ENCODE peak calls at places on chromosomes 5 and 9, in seven cellular contexts. L is naive thymus-derived CD4-positive, alpha-beta T cell; J is left lung; V is mammary epithelial cell; E is stomach; W is Karpas-422; H is left ventricle myocardium inferior. R is an unnamed sample. For H3K27me3 and H3K9me3, the result is how much of the 10 kb centered on the place peaks cover.

GRCh38 chr9:94919376-94920098 is 193.0 kb downstream of the AOPEP start:
- DNase-seq in L (no peak), E (no peak), H (no peak), W (no peak), V (peak), J (no peak), R (no peak)

GRCh38 chr5:5257761-5258160 is 117.6 kb downstream of the ADAMTS16 start:
- DNase-seq in J (no peak), V (no peak), H (no peak), L (no peak), E (no peak), W (no peak), R (no peak)

GRCh38 chr5:174300118-174300940 is 254.8 kb downstream of the NSG2 start:
- DNase-seq in V (no peak), W (no peak), L (no peak), E (no peak), J (no peak), H (no peak), R (no peak)

GRCh38 chr9:120915854-120916495 is 10.6 kb downstream of the TRAF1 start:
- DNase-seq in E (no peak), W (no peak), H (no peak), L (peak), V (no peak), J (no peak), R (no peak)

GRCh38 chr9:4237748-4238511 is 61.9 kb downstream of the GLIS3 start:
- DNase-seq in W (no peak), H (no peak), E (no peak), L (peak), V (no peak), J (no peak), R (no peak)

GRCh38 chr9:97695390-97695789 is 1.8 kb downstream of the XPA start:
- DNase-seq in L (no peak), J (no peak), H (no peak), E (no peak), W (no peak), V (no peak), R (no peak)

GRCh38 chr5:129767927-129768380 is 20.1 kb downstream of the MINAR2 start:
- DNase-seq in W (peak), J (no peak), L (peak), V (peak), H (peak), E (peak), R (peak)

GRCh38 chr9:12777149-12778010 is 2.6 kb downstream of the LURAP1L start:
- DNase-seq in W (no peak), L (no peak), J (no peak), H (no peak), E (no peak), V (no peak), R (no peak)

GRCh38 chr9:5008206-5008605 is 23.1 kb downstream of the JAK2 start:
- DNase-seq in V (no peak), L (no peak), E (no peak), H (no peak), J (no peak), W (no peak), R (no peak)

GRCh38 chr5:115415143-115415491 is 118.7 kb upstream of the CCDC112 start:
- DNase-seq in H (peak), W (no peak), L (no peak), E (peak), V (peak), J (peak), R (peak)

GRCh38 chr9:116687762-116688160 is 656 bp downstream of the TRIM32 start:
- DNase-seq in V (peak), H (no peak), E (no peak), L (no peak), W (peak), J (no peak), R (no peak)

GRCh38 chr9:93255994-93256877 is 72.3 kb downstream of the WNK2 start:
- DNase-seq in W (no peak), J (peak), L (no peak), H (no peak), V (no peak), E (peak), R (no peak)

GRCh38 chr5:138874771-138875628 is at the start of gene LRRTM2:
- DNase-seq in E (no peak), W (no peak), V (peak), H (no peak), L (no peak), J (no peak), R (peak)

GRCh38 chr5:158746979-158747378 is 352.7 kb downstream of the EBF1 start:
- DNase-seq in W (no peak), H (no peak), V (no peak), J (no peak), L (no peak), E (no peak), R (peak)

GRCh38 chr9:120439147-120439546 is 140.8 kb downstream of the CDK5RAP2 start:
- DNase-seq in E (no peak), H (no peak), J (no peak), W (peak), L (no peak), V (peak), R (no peak)

GRCh38 chr5:90916947-90917800 is 358.6 kb downstream of the ADGRV1 start:
- DNase-seq in L (no peak), E (no peak), V (no peak), J (no peak), H (no peak), W (no peak), R (no peak)

GRCh38 chr9:116087246-116087645 is 66.3 kb upstream of the PAPPA start:
- DNase-seq in W (no peak), L (no peak), V (peak), J (no peak), E (peak), H (peak), R (peak)

GRCh38 chr5:179131321-179131835 is 71.2 kb downstream of the ZNF354C start:
- DNase-seq in E (no peak), J (no peak), H (no peak), L (no peak), V (no peak), W (no peak), R (no peak)

GRCh38 chr5:176955895-176956294 is 50.7 kb downstream of the UIMC1 start:
- DNase-seq in E (no peak), H (no peak), J (no peak), L (no peak), W (no peak), V (peak), R (no peak)

GRCh38 chr9:100206899-100207298 is 107.9 kb downstream of the INVS start:
- DNase-seq in W (no peak), J (no peak), H (no peak), E (no peak), V (no peak), L (no peak), R (no peak)

GRCh38 chr9:93826905-93827544 is 128.1 kb downstream of the BARX1 start:
- DNase-seq in W (no peak), L (no peak), H (no peak), J (peak), E (no peak), V (no peak), R (no peak)

GRCh38 chr9:107700902-107701301 is 211.3 kb upstream of the KLF4 start:
- DNase-seq in L (no peak), H (no peak), J (no peak), V (no peak), E (no peak), W (no peak), R (no peak)
- H3K4me3 ChIP-seq in L (no peak), H (peak), J (no peak), V (no peak), E (no peak), W (no peak), R (peak)

DNA sequence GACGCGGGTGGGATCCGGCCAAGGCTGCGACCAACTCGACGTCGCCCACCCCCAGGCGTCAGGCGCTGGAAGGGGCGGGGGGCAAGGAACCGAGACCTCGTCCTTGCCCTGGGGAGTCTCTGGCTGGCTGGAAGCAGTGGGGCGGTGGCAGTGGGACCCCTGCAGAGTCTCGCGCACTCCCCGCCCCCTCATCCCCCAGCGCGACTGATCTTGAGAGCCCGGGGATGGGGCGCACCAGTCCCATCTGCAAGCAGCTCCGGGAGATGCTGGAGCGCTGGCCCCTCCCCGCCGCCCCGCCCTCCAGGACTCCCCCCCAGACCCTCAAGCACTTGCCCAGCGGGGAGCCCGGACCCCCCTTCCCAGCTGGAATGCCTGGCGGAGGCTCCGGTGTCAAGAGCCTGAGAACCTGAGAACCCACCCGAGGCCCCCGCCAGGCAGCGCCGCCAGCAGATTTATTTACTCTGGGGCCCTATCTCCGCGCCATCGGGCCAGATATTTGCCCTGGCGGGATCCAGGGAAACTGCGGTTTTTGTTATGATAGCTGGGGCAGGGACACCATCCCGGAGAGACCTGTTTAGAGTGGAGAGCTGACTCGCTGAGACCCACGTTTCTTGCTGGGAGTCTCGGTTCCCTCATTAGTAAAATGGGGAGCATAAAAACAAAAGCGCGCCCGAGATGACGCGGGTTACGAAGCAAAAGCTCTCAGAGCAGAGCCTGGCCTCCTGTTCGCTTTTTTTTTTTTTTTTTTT is 1.2 kb downstream of the PRRT1B start:
- DNase-seq in J (no peak), H (no peak), W (no peak), V (no peak), L (no peak), E (peak), R (no peak)
- H3K27me3 ChIP-seq in J (half or more), H (half or more), W (under half), V (under half), L (under half), E (under half), R (under half)

GRCh38 chr5:166369817-166370216 is 1921.6 kb upstream of the WWC1 start:
- DNase-seq in J (no peak), E (no peak), V (no peak), L (no peak), W (no peak), H (no peak), R (no peak)

GRCh38 chr5:166363071-166363470 is 1928.4 kb upstream of the WWC1 start:
- DNase-seq in J (no peak), W (no peak), V (no peak), L (no peak), H (no peak), E (no peak), R (no peak)

GRCh38 chr5:166369326-166369725 is 1922.1 kb upstream of the WWC1 start:
- DNase-seq in L (no peak), V (no peak), H (no peak), J (no peak), E (no peak), W (no peak), R (no peak)

GRCh38 chr5:166367391-166367790 is 1924.1 kb upstream of the WWC1 start:
- DNase-seq in W (no peak), J (no peak), V (no peak), L (no peak), E (no peak), H (no peak), R (no peak)

GRCh38 chr5:166365164-166365563 is 1926.3 kb upstream of the WWC1 start:
- DNase-seq in L (no peak), H (no peak), V (no peak), E (no peak), W (no peak), J (no peak), R (no peak)
- H3K9me3 ChIP-seq in L (under half), H (under half), V (under half), E (under half), W (under half), J (under half), R (under half)

GRCh38 chr5:168903082-168903481 is 323.9 kb upstream of the PANK3 start:
- DNase-seq in W (no peak), H (no peak), J (no peak), V (no peak), E (no peak), L (no peak), R (no peak)

GRCh38 chr5:168910874-168911273 is 331.7 kb upstream of the PANK3 start:
- DNase-seq in L (no peak), J (no peak), E (no peak), H (no peak), W (no peak), V (no peak), R (no peak)

DNA sequence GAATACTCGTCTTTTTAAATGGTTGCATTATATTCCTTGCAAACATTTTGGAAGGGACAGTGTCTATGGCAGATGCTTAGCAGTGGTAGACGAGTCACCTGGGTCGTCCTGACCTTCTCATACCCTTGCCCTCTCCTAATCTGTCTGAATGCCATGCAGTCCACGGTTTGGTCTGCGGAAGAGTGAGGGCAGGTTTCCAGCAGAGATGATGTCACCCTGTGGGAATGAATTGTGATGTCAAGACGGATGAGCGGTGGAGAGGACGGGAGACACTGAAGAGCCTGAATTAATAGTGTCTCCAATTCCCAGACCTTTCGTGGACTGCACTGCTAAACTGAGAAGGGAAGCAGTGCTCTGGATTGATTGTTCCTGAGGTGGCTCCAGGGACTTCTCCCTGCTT is 329.0 kb upstream of the PANK3 start:
- DNase-seq in E (no peak), L (no peak), V (peak), J (no peak), W (no peak), H (peak), R (no peak)
- H3K4me3 ChIP-seq in E (no peak), L (no peak), V (no peak), J (no peak), W (no peak), H (no peak), R (no peak)

DNA sequence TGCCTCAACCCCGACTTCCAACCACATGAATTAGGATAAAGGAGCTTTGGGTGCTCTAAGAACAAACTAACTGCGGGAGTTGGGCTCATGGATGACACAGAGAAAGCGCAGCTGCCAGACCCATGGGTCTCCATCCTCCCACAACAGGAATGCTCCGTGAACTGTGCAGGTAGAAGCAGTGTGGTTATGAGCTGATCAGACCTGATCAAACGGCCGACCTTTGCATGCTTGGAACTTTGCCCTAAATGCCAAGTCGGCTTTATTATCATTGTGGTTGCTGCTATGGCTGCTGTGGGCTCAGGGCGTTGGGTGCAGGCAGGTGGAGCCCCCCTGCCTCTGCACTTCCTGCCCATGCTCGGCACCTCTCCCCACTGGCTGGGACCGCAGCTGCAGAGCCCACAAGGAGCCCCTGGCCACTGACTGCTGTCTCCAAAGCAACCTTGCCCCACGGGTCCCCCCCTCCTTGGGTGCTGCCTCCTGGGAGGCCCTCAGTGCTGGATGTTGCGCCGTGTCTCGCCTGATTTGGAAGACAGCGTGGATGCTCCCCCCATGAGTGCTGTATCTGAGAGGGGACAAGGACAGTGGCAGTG is 2.6 kb upstream of the SLC6A3 start:
- DNase-seq in V (no peak), L (no peak), E (peak), H (no peak), W (no peak), J (peak), R (no peak)
- H3K27me3 ChIP-seq in V (under half), L (under half), E (under half), H (half or more), W (under half), J (half or more), R (half or more)

DNA sequence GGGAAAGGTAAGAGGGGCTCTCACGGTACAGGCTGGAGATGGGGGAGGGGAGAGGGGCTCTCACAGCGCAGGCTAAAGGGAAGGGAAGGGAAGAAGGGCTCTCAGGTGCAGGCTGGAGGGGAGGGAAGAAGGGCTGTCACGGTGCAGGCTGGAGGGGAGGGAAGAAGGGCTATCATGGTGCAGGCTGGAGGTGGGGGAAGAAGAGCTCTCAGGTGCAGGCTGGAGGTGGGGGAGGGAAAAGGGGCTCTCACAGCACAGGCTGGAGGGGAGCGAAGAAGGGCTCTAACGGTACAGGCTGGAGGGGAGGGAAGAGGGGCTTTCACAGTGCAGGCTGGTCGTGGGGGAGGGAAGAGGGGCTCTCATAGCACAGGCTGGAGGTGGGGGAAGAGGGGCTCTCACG is 4.6 kb downstream of the SLC6A18 start:
- DNase-seq in H (no peak), E (no peak), J (no peak), V (no peak), W (no peak), L (no peak), R (no peak)
- H3K9me3 ChIP-seq in H (under half), E (under half), J (under half), V (under half), W (under half), L (under half), R (under half)

GRCh38 chr9:131965841-131966240 is 113.8 kb downstream of the MED27 start:
- DNase-seq in J (no peak), V (no peak), L (no peak), H (no peak), W (no peak), E (no peak), R (no peak)

GRCh38 chr9:131971482-131972074 is 108.1 kb downstream of the MED27 start:
- DNase-seq in H (no peak), W (no peak), L (no peak), V (no peak), E (no peak), J (no peak), R (no peak)

GRCh38 chr9:131969469-131969989 is 110.1 kb downstream of the MED27 start:
- DNase-seq in V (no peak), L (no peak), J (no peak), E (no peak), W (no peak), H (no peak), R (no peak)

GRCh38 chr9:131965101-131965500 is 114.6 kb downstream of the MED27 start:
- DNase-seq in V (no peak), E (no peak), H (no peak), L (no peak), J (no peak), W (no peak), R (no peak)

DNA sequence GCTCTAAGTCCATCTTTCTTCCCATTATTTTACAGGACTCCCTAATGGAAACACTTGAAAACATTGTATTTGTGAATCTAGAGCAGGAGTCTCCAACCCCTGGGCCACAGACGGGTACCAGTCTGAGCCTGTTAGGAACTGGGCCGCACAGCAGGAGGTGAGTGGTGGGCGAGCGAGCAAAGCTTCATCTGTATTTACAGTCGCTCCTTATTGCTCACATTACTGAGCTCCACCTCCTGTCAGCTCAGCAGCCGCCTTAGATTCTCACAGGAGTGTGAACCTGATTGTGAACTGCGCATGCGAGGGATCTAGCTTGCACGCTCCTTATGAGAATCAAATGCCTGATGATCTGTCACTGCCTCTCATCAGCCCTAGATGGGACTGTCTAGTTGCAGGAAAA is 111.0 kb downstream of the MED27 start:
- DNase-seq in H (no peak), V (no peak), W (no peak), J (no peak), E (no peak), L (no peak), R (no peak)
- H3K4me3 ChIP-seq in H (no peak), V (no peak), W (no peak), J (no peak), E (no peak), L (no peak), R (no peak)

GRCh38 chr9:124001865-124002525 is 9.6 kb upstream of the LHX2 start:
- DNase-seq in E (no peak), L (no peak), W (no peak), H (no peak), V (no peak), J (no peak), R (no peak)
- H3K27me3 ChIP-seq in E (under half), L (under half), W (under half), H (half or more), V (half or more), J (half or more), R (half or more)

R was measured in MG63.